ENCODE peak calls at places on chromosomes 13 and 19, in seven cellular contexts. U is NCI-H1105; A is NCI-H524 treated with DMSO at 0.1 percent for 48 hours; O is stimulated activated CD8-positive, alpha-beta memory T cell treated with anti-CD3 and anti-CD28 coated beads, Interleukin-2, amount 100 ng/mL, for 48 hours; Q is heart left ventricle; K is DMS53; R is sigmoid colon. Y is an unnamed sample.

GRCh38 chr13:103935117-103935516 is 868.9 kb upstream of the SLC10A2 start:
- DNase-seq in U (no peak), A (no peak), O (no peak), Q (no peak), K (peak), R (no peak), Y (no peak)

GRCh38 chr13:45527699-45528462 is 63.1 kb downstream of the COG3 start:
- DNase-seq in U (no peak), A (no peak), O (no peak), Q (no peak), K (no peak), R (no peak), Y (no peak)

GRCh38 chr13:34462843-34463242 is 479.2 kb upstream of the NBEA start:
- DNase-seq in U (no peak), A (no peak), O (no peak), Q (peak), K (no peak), R (no peak), Y (no peak)

GRCh38 chr19:17275441-17276175 is 6.1 kb upstream of the ANKLE1 start:
- DNase-seq in U (no peak), A (no peak), O (no peak), Q (no peak), K (no peak), R (no peak), Y (no peak)

GRCh38 chr19:831407-832369 is 4.1 kb downstream of the AZU1 start:
- DNase-seq in U (no peak), A (no peak), O (no peak), Q (no peak), K (no peak), R (no peak), Y (no peak)

GRCh38 chr13:44605275-44605674 is 29.1 kb upstream of the TSC22D1 start:
- DNase-seq in U (no peak), A (no peak), O (no peak), Q (no peak), K (no peak), R (no peak), Y (no peak)

GRCh38 chr19:53131732-53132131 is 978 bp downstream of the ZNF415 start:
- DNase-seq in U (no peak), A (no peak), O (no peak), Q (no peak), K (no peak), R (no peak), Y (no peak)

GRCh38 chr19:50427997-50428425 is 4.7 kb upstream of the MYBPC2 start:
- DNase-seq in U (no peak), A (no peak), O (no peak), Q (peak), K (peak), R (peak), Y (peak)

GRCh38 chr13:57682128-57682716 is 50.7 kb downstream of the PCDH17 start:
- DNase-seq in U (no peak), A (no peak), O (no peak), Q (no peak), K (no peak), R (no peak), Y (no peak)

GRCh38 chr13:96734499-96734898 is 259.8 kb downstream of the OXGR1 start:
- DNase-seq in U (no peak), A (no peak), O (no peak), Q (no peak), K (no peak), R (no peak), Y (no peak)

GRCh38 chr19:920051-920857 is 3.1 kb downstream of the KISS1R start:
- DNase-seq in U (peak), A (no peak), O (peak), Q (no peak), K (peak), R (no peak), Y (no peak)

GRCh38 chr19:48121909-48122371 is 11.3 kb upstream of the PLA2G4C start:
- DNase-seq in U (no peak), A (no peak), O (no peak), Q (no peak), K (no peak), R (no peak), Y (no peak)

GRCh38 chr13:103866041-103866440 is 799.8 kb upstream of the SLC10A2 start:
- DNase-seq in U (no peak), A (no peak), O (no peak), Q (no peak), K (no peak), R (no peak), Y (no peak)

GRCh38 chr19:15631817-15632216 is 8.9 kb upstream of the CYP4F3 start:
- DNase-seq in U (no peak), A (no peak), O (no peak), Q (no peak), K (no peak), R (no peak), Y (no peak)

GRCh38 chr13:114063545-114064515 is 68.6 kb downstream of the RASA3 start:
- DNase-seq in U (no peak), A (no peak), O (peak), Q (peak), K (peak), R (peak), Y (peak)

GRCh38 chr19:49338691-49339363 is 3.6 kb downstream of the CD37 start:
- DNase-seq in U (no peak), A (no peak), O (no peak), Q (peak), K (peak), R (peak), Y (peak)

GRCh38 chr13:106599875-106600797 is 32.2 kb upstream of the ARGLU1 start:
- DNase-seq in U (no peak), A (no peak), O (no peak), Q (no peak), K (no peak), R (no peak), Y (no peak)

GRCh38 chr19:46958542-46958941 is 61.1 kb upstream of the NPAS1 start:
- DNase-seq in U (no peak), A (no peak), O (no peak), Q (no peak), K (no peak), R (no peak), Y (no peak)

GRCh38 chr19:2171349-2172145 is 7.8 kb downstream of the DOT1L start:
- DNase-seq in U (no peak), A (no peak), O (peak), Q (peak), K (no peak), R (no peak), Y (no peak)

GRCh38 chr13:98937911-98938381 is 39.9 kb downstream of the DOCK9 start:
- DNase-seq in U (no peak), A (no peak), O (no peak), Q (no peak), K (no peak), R (no peak), Y (no peak)

GRCh38 chr13:40074338-40074737 is 418.9 kb downstream of the COG6 start:
- DNase-seq in U (no peak), A (no peak), O (no peak), Q (no peak), K (no peak), R (no peak), Y (no peak)

GRCh38 chr13:39107484-39108040 is 69.3 kb downstream of the NHLRC3 start:
- DNase-seq in U (peak), A (peak), O (no peak), Q (no peak), K (no peak), R (no peak), Y (no peak)

GRCh38 chr19:13143135-13143534 is 7.0 kb downstream of the STX10 start:
- DNase-seq in U (no peak), A (no peak), O (no peak), Q (no peak), K (no peak), R (no peak), Y (no peak)